ENCODE peak calls at places on chromosomes 16 and 17, in four cellular contexts. Y is SK-N-SH, K is H1, X is GM12878. A is an unnamed sample.
A peak's percentile ranks its signal among the peaks of the same experiment; 100 is the strongest.

GRCh38 chr17:76248013-76248782 is 7.9 kb upstream of the RNF157 start:
- DNase-seq in Y (no peak), K (no peak), X (no peak), A (no peak)

GRCh38 chr17:37299257-37299985 is 76.4 kb upstream of the C17orf78 start:
- DNase-seq in Y (no peak), K (no peak), X (no peak), A (no peak)

GRCh38 chr16:57070986-57071540 is 21.3 kb upstream of the CPNE2 start:
- DNase-seq in Y (no peak), K (no peak), X (no peak), A (no peak)

GRCh38 chr16:1820096-1820972 is 6.3 kb downstream of the HAGH start:
- DNase-seq in Y (no peak), K (no peak), X (no peak), A (no peak)

GRCh38 chr16:74225278-74225677 is 71.3 kb upstream of the PSMD7 start:
- DNase-seq in Y (no peak), K (no peak), X (no peak), A (no peak)

GRCh38 chr17:82959990-82960418 is 119.4 kb upstream of the METRNL start:
- DNase-seq in Y (no peak), K (no peak), X (no peak), A (no peak)

GRCh38 chr16:914453-914852 is 56.3 kb downstream of the LMF1 start:
- DNase-seq in Y (no peak), K (no peak), X (peak; percentile 8), A (peak; percentile 16)

GRCh38 chr16:58020628-58021521 is 4.7 kb upstream of the MMP15 start:
- DNase-seq in Y (peak; percentile 70), K (no peak), X (no peak), A (peak; percentile 50)

GRCh38 chr17:80799553-80800403 is 191.9 kb upstream of the CHMP6 start:
- DNase-seq in Y (no peak), K (no peak), X (no peak), A (no peak)

GRCh38 chr16:1180772-1181714 is 28.1 kb downstream of the CACNA1H start:
- DNase-seq in Y (no peak), K (no peak), X (no peak), A (no peak)

GRCh38 chr16:69796285-69797118 is 34.4 kb downstream of the WWP2 start:
- DNase-seq in Y (peak; percentile 66), K (no peak), X (no peak), A (peak; percentile 74)

GRCh38 chr17:45573915-45574314 is 83.4 kb upstream of the PLEKHM1 start:
- DNase-seq in Y (no peak), K (no peak), X (no peak), A (no peak)

GRCh38 chr16:81908466-81909230 is 102.6 kb downstream of the SDR42E1 start:
- DNase-seq in Y (no peak), K (no peak), X (no peak), A (no peak)

GRCh38 chr17:80497726-80498241 is 21.4 kb upstream of the NPTX1 start:
- DNase-seq in Y (no peak), K (no peak), X (no peak), A (no peak)

GRCh38 chr17:42548070-42548837 is 4.5 kb upstream of the HSD17B1 start:
- DNase-seq in Y (peak; percentile 22), K (peak; percentile 82), X (no peak), A (no peak)

GRCh38 chr16:70162041-70162451 is 11.5 kb upstream of the CLEC18C start:
- DNase-seq in Y (peak; percentile 9), K (no peak), X (no peak), A (peak; percentile 77)

GRCh38 chr17:39716073-39716818 is 14.1 kb downstream of the MIEN1 start:
- DNase-seq in Y (no peak), K (no peak), X (no peak), A (no peak)

GRCh38 chr17:77475012-77475976 is 334.5 kb downstream of the SEC14L1 start:
- DNase-seq in Y (no peak), K (no peak), X (no peak), A (no peak)

GRCh38 chr17:77472837-77473214 is 332.1 kb downstream of the SEC14L1 start:
- DNase-seq in Y (no peak), K (no peak), X (no peak), A (no peak)

GRCh38 chr17:77473615-77474226 is 333.0 kb downstream of the SEC14L1 start:
- DNase-seq in Y (no peak), K (no peak), X (no peak), A (no peak)

GRCh38 chr17:77476006-77476405 is 335.2 kb downstream of the SEC14L1 start:
- DNase-seq in Y (no peak), K (no peak), X (no peak), A (no peak)

GRCh38 chr17:77474292-77474988 is 333.7 kb downstream of the SEC14L1 start:
- DNase-seq in Y (no peak), K (no peak), X (no peak), A (no peak)
- TF ChIP-seq TCF12 in Y (peak; percentile 23), K (no peak), X (no peak), A (no peak)

DNA sequence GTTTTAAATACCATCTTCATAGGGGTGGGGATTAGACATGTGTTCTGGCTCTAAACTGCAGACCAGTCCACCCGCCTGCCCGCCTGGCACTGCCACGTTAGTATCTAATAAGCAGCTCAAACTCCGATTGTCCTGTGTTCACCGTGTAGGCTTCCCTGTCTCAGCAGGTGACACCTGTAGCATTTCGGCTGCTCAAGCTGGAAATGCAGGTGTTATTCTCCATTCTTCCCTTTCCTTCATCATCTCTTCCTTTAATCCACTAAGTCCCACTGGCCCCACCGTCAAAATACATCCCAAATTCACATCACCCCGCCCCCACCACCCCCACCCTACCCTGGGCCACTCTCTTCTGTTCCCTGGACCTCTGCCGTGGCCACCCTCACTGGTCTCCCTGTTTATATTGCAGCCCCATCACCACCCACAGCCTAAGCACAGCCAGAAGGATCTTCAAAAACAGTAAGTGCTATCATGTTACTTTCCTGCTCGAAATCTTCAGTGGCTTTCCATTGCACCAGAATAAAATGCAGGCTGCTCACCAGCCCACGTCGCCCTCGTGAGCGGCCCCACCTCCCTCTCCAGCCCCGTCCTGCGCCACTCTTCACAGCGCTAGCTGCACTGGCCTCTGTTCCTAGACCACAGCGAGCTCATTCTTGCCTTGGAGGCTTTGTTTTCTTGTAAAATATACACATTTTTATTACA is 65.1 kb downstream of the RTN4RL1 start:
- DNase-seq in Y (no peak), K (no peak), X (no peak), A (no peak)
- TF ChIP-seq TCF12 in Y (no peak), K (no peak), X (no peak), A (no peak)

GRCh38 chr17:29291163-29291752 is 2.7 kb downstream of the NUFIP2 start:
- DNase-seq in Y (peak; percentile 50), K (no peak), X (peak; percentile 35), A (peak; percentile 66)
- TF ChIP-seq TCF12 in Y (no peak), K (no peak), X (no peak), A (no peak)

GRCh38 chr16:9258423-9259051 is 167.1 kb downstream of the HAPSTR1 start:
- DNase-seq in Y (peak; percentile 63), K (peak; percentile 43), X (no peak), A (peak; percentile 44)

GRCh38 chr16:9259914-9260608 is 168.6 kb downstream of the HAPSTR1 start:
- DNase-seq in Y (no peak), K (no peak), X (no peak), A (peak; percentile 56)

GRCh38 chr16:9257843-9258242 is 166.4 kb downstream of the HAPSTR1 start:
- DNase-seq in Y (no peak), K (no peak), X (no peak), A (no peak)

GRCh38 chr16:9254863-9255262 is 163.4 kb downstream of the HAPSTR1 start:
- DNase-seq in Y (no peak), K (no peak), X (no peak), A (no peak)

GRCh38 chr16:9256196-9256595 is 164.8 kb downstream of the HAPSTR1 start:
- DNase-seq in Y (peak; percentile 34), K (peak; percentile 58), X (no peak), A (peak; percentile 66)
- TF ChIP-seq TCF12 in Y (no peak), K (no peak), X (no peak), A (no peak)

DNA sequence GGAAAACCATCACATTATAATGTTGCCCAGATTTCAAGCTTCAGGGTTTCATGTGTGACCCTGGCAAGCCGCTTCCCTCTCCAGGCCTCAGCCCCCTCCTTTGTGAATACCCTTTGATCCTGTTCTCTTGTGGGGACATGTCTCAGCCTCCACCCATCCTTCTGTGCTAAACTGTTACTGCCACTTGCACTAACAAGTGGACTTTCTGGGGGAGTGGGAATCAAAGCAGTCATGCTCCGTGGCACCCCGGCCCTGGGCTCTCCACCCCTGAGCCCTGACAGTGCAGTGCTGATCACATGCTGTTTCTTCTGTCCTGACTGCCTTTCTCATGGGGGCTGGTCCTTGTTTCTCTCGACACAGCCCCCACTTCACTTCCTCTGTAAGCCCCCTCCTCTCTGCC is 9.7 kb upstream of the DCAF7 start:
- DNase-seq in Y (peak; percentile 27), K (no peak), X (no peak), A (no peak)
- TF ChIP-seq TCF12 in Y (no peak), K (no peak), X (no peak), A (no peak)

GRCh38 chr16:86866986-86867722 is 288.8 kb downstream of the FOXL1 start:
- DNase-seq in Y (no peak), K (no peak), X (no peak), A (no peak)
- TF ChIP-seq TCF12 in Y (no peak), K (no peak), X (no peak), A (no peak)

DNA sequence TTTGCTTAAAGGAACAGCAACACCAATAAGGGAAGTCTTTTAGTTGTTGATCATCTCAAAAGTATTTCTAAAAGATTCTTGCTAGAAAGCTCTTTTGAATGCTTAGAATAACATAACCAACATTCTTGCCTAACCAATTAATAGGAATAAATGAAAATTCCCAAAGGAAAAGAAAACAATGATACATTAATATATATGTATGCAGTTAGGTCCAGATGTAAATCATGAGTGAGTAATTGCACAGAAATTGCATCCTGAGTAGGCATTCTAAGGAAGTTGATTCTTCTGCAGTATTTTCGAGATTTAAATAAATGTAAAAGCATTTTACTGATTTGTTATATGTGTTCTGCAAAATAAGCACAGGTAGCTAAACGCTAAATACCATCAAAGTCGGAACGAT is 22.1 kb downstream of the COX10 start:
- DNase-seq in Y (no peak), K (no peak), X (no peak), A (no peak)
- TF ChIP-seq TCF12 in Y (peak; percentile 57), K (no peak), X (no peak), A (no peak)

A was measured in HepG2.